ENCODE peak calls at places on chromosome 3, in six cellular contexts. B, S, J, V, W and N are unnamed samples.

GRCh38 chr3:59535791-59536221 is 486.0 kb upstream of the CFAP20DC start:
- DNase-seq in B (no peak), W (peak; percentile 4), V (peak; percentile 36), J (no peak), S (no peak), N (no peak)

GRCh38 chr3:139251529-139251928 is 92.3 kb upstream of the MRPS22 start:
- DNase-seq in V (no peak), J (no peak), S (no peak), W (no peak), B (no peak), N (no peak)

GRCh38 chr3:114308830-114309229 is 15.0 kb downstream of the TIGIT start:
- DNase-seq in S (no peak), J (no peak), V (no peak), B (no peak), W (no peak), N (no peak)

GRCh38 chr3:146314871-146315270 is 64.0 kb upstream of the PLSCR4 start:
- DNase-seq in J (no peak), W (no peak), S (no peak), B (no peak), V (peak; percentile 29), N (no peak)

GRCh38 chr3:55701997-55702396 is 214.9 kb upstream of the WNT5A start:
- DNase-seq in V (peak; percentile 32), W (no peak), J (no peak), B (no peak), S (no peak), N (no peak)

GRCh38 chr3:135460273-135460672 is 505.3 kb upstream of the PPP2R3A start:
- DNase-seq in S (no peak), V (no peak), B (no peak), J (no peak), W (no peak), N (no peak)

GRCh38 chr3:106296111-106296510 is 427.3 kb upstream of the CBLB start:
- DNase-seq in W (no peak), J (no peak), B (no peak), S (no peak), V (no peak), N (no peak)

GRCh38 chr3:29100292-29100691 is 180.6 kb upstream of the RBMS3 start:
- DNase-seq in V (no peak), J (no peak), W (no peak), S (no peak), B (no peak), N (no peak)

GRCh38 chr3:24686764-24687163 is 192.1 kb upstream of the THRB start:
- DNase-seq in V (peak; percentile 83), S (no peak), J (no peak), W (no peak), B (no peak), N (no peak)

GRCh38 chr3:135975536-135975935 is 10.0 kb downstream of the PPP2R3A start:
- DNase-seq in J (no peak), B (no peak), S (no peak), W (no peak), V (no peak), N (no peak)

GRCh38 chr3:13850161-13850945 is 29.5 kb downstream of the WNT7A start:
- DNase-seq in W (peak; percentile 1), B (peak; percentile 90), J (peak; percentile 79), V (no peak), S (no peak), N (no peak)

GRCh38 chr3:177523991-177524438 is 326.7 kb upstream of the TBL1XR1 start:
- DNase-seq in V (no peak), B (no peak), S (no peak), W (no peak), J (no peak), N (no peak)

GRCh38 chr3:195896361-195897080 is 11.8 kb downstream of the TNK2 start:
- DNase-seq in W (peak; percentile 84), B (no peak), V (peak; percentile 78), J (no peak), S (no peak), N (no peak)

GRCh38 chr3:42743204-42743995 is 29.7 kb downstream of the CCDC13 start:
- DNase-seq in B (no peak), J (peak; percentile 13), V (no peak), W (no peak), S (no peak), N (no peak)

GRCh38 chr3:36894924-36895323 is 49.9 kb downstream of the TRANK1 start:
- DNase-seq in V (no peak), J (no peak), B (no peak), W (no peak), S (no peak), N (no peak)

GRCh38 chr3:32406481-32407408 is 15.1 kb downstream of the CMTM7 start:
- DNase-seq in B (no peak), J (no peak), V (no peak), S (no peak), W (no peak), N (no peak)

GRCh38 chr3:108946292-108947290 is 7.1 kb downstream of the GUCA1C start:
- DNase-seq in J (no peak), B (no peak), S (no peak), W (peak; percentile 7), V (peak; percentile 56), N (no peak)

GRCh38 chr3:185656321-185656840 is 70.3 kb downstream of the SENP2 start:
- DNase-seq in V (peak; percentile 98), S (no peak), J (no peak), B (no peak), W (peak; percentile 99), N (no peak)

GRCh38 chr3:181698263-181698944 is 13.3 kb upstream of the SOX2 start:
- DNase-seq in V (no peak), S (no peak), B (no peak), W (no peak), J (peak; percentile 41), N (no peak)

GRCh38 chr3:69305011-69305410 is 80.9 kb downstream of the FRMD4B start:
- DNase-seq in B (no peak), J (no peak), W (no peak), V (peak; percentile 56), S (no peak), N (no peak)

GRCh38 chr3:127215714-127216414 is 22.9 kb downstream of the PRR23E start:
- DNase-seq in V (no peak), J (no peak), S (no peak), B (no peak), W (no peak), N (no peak)

GRCh38 chr3:190132376-190132775 is 11.7 kb upstream of the P3H2 start:
- DNase-seq in S (no peak), J (no peak), W (no peak), B (no peak), V (no peak), N (no peak)

GRCh38 chr3:127671523-127672428 is 976 bp upstream of the ABTB1 start:
- DNase-seq in W (no peak), S (no peak), B (peak; percentile 87), V (no peak), J (no peak), N (no peak)

GRCh38 chr3:134150476-134150875 is 100.2 kb downstream of the RYK start:
- DNase-seq in B (no peak), J (no peak), S (no peak), V (no peak), W (no peak), N (no peak)

GRCh38 chr3:195150194-195151118 is 120.5 kb downstream of the XXYLT1 start:
- DNase-seq in B (peak; percentile 83), V (peak; percentile 82), J (peak; percentile 53), W (no peak), S (no peak), N (peak; percentile 3)

GRCh38 chr3:194306771-194307640 is 44.1 kb downstream of the CPN2 start:
- DNase-seq in B (no peak), S (no peak), J (no peak), W (no peak), V (no peak), N (no peak)

GRCh38 chr3:139109271-139109670 is 64.6 kb upstream of the PRR23C start:
- DNase-seq in J (peak; percentile 7), B (no peak), W (no peak), V (no peak), S (no peak), N (no peak)

DNA sequence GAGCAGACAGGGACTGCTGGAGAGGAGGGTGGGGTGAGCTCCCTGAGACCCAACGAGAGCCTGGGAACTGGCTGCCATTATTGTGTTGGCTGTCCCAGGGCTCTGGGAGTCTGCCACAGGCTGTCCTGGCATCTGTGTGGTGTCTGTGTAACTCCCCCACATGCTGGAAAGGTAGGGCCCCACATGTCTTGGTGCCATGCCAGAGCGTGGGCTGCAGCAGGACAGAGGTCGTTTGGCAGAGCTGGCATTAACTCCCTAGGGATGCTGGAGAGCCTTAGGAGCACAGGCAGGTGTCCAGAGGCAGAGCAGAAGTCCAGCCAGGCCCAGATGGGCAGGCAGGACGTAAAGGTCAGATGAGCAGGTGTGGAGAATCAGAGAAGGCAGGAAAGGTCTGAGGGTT is 9.7 kb downstream of the TIMP4 start:
- DNase-seq in B (no peak), S (no peak), V (no peak), J (no peak), W (no peak), N (no peak)
- TF ChIP-seq CTCF in B (no peak), S (no peak), V (no peak), J (no peak), W (no peak), N (no peak)

GRCh38 chr3:50194128-50194902 is 2.9 kb downstream of the GNAT1 start:
- DNase-seq in W (peak; percentile 39), B (no peak), J (peak; percentile 82), S (peak; percentile 47), V (peak; percentile 51), N (peak; percentile 53)
- TF ChIP-seq CTCF in W (peak; percentile 88), B (peak; percentile 86), J (peak; percentile 96), S (peak; percentile 70), V (peak; percentile 76), N (peak; percentile 73)

GRCh38 chr3:46449755-46450552 is 14.8 kb downstream of the LTF start:
- DNase-seq in W (no peak), V (no peak), S (no peak), J (peak; percentile 47), B (no peak), N (no peak)
- TF ChIP-seq CTCF in W (peak; percentile 87), V (peak; percentile 66), S (peak; percentile 62), J (peak; percentile 84), B (peak; percentile 41), N (peak; percentile 63)

GRCh38 chr3:160701490-160701889 is 24.5 kb downstream of the ARL14 start:
- DNase-seq in V (no peak), J (no peak), S (no peak), W (no peak), B (no peak), N (no peak)

GRCh38 chr3:160709477-160710182 is 32.7 kb downstream of the ARL14 start:
- DNase-seq in S (no peak), B (no peak), J (no peak), W (no peak), V (no peak), N (no peak)

GRCh38 chr3:160704006-160704405 is 27.0 kb downstream of the ARL14 start:
- DNase-seq in S (no peak), J (no peak), B (no peak), W (peak; percentile 41), V (peak; percentile 17), N (no peak)

DNA sequence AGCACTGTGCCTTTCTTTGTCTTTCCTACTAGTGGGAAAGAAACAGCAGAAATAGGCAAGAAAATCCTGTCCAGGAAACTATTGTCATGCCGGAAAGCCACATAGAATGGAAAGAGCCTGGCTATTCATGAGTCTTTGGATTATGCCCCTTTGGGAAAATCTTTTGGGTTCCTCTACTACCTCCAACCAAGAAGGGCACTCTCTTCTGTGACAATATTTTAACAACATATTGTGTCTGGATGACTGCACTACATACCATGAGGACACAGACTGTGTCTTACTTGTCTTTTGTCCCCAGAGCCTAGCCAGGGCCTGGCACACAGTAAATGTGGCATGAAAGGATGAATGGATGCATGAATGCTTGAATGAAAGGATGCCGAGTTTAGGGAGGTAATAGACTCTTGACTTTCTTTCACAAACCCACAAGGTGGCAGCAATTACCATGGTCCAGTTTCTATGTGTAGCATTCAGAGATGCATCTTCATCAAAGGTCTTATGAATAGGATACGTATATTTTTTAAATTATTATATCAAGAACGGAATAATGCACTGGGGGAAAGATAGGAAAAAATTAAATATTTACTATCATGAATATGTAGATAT is 30.3 kb downstream of the ARL14 start:
- DNase-seq in V (peak; percentile 58), B (no peak), J (no peak), S (no peak), W (peak; percentile 50), N (peak; percentile 5)
- TF ChIP-seq CTCF in V (peak; percentile 52), B (peak; percentile 62), J (peak; percentile 73), S (peak; percentile 66), W (peak; percentile 77), N (peak; percentile 75)